ENCODE peak calls at places on chromosomes 2 and 18, in ten cellular contexts. Q is uterus, U is coronary artery, A is A549, J is BJ, F is AG04449, T is OCI-LY7, K is brain microvascular endothelial cell, R is fibroblast of mammary gland, Y is body of pancreas. N is an unnamed sample.

GRCh38 chr2:147275943-147276342 is 568.9 kb upstream of the ACVR2A start:
- DNase-seq in R (no peak), A (no peak), F (no peak), Y (no peak), T (peak; percentile 7), Q (no peak), K (peak; percentile 0), J (no peak), U (no peak), N (no peak)

GRCh38 chr2:235580401-235581157 is 86.7 kb downstream of the AGAP1 start:
- DNase-seq in Q (no peak), Y (no peak), A (no peak), F (no peak), K (no peak), J (no peak), T (no peak), R (no peak), U (no peak), N (no peak)

GRCh38 chr2:86671304-86671981 is 47.8 kb upstream of the RNF103 start:
- DNase-seq in T (no peak), U (no peak), Y (peak; percentile 34), A (no peak), J (no peak), F (no peak), Q (peak; percentile 17), R (peak; percentile 30), K (peak; percentile 58), N (no peak)

GRCh38 chr2:62149708-62150107 is 46.2 kb upstream of the B3GNT2 start:
- DNase-seq in R (peak; percentile 100), U (no peak), F (peak; percentile 96), J (peak; percentile 65), K (peak; percentile 96), Y (no peak), Q (no peak), T (no peak), A (peak; percentile 6), N (no peak)

GRCh38 chr2:191789791-191790190 is 57.1 kb downstream of the CAVIN2 start:
- DNase-seq in K (peak; percentile 38), F (no peak), J (no peak), A (no peak), R (peak; percentile 40), U (no peak), T (no peak), Y (no peak), Q (no peak), N (no peak)

GRCh38 chr2:31067259-31067658 is 71.0 kb downstream of the GALNT14 start:
- DNase-seq in J (no peak), K (no peak), U (no peak), F (no peak), Q (no peak), R (no peak), Y (no peak), T (no peak), A (no peak), N (no peak)

GRCh38 chr18:24075731-24076130 is 61.2 kb downstream of the TTC39C start:
- DNase-seq in J (no peak), Y (no peak), Q (no peak), A (no peak), R (no peak), U (no peak), T (no peak), F (no peak), K (no peak), N (no peak)

GRCh38 chr2:171206422-171207115 is 45.9 kb upstream of the TLK1 start:
- DNase-seq in U (no peak), Q (no peak), Y (no peak), F (no peak), J (no peak), T (no peak), A (no peak), K (no peak), R (no peak), N (no peak)

GRCh38 chr2:9703085-9703641 is 72.4 kb upstream of the YWHAQ start:
- DNase-seq in Q (no peak), A (peak; percentile 90), U (peak; percentile 77), J (peak; percentile 91), K (peak; percentile 27), F (peak; percentile 44), T (no peak), R (peak; percentile 97), Y (no peak), N (peak; percentile 27)

DNA sequence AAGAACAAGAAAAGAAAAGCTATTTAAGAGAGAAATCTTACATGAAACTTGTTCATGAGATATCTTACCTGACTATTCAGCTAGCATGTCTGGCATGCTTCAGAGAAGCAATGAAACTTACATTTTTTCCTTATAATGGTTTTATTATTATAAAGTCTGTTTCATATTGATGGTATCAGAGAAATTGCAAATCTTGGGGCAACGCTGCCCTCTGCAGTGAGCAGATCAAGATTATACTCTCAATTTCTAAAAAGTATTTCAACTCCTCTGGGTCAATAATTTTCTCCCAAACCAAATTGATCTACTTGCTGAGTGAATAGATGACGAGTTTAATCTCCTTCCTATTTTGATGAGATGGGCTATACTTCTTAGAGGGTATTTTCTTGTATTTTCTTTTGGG is 235.6 kb downstream of the NUP35 start:
- DNase-seq in U (no peak), F (no peak), A (no peak), T (no peak), K (peak; percentile 18), R (peak; percentile 39), J (no peak), Y (no peak), Q (no peak), N (no peak)
- TF ChIP-seq CTCF in U (no peak), F (no peak), A (peak; percentile 29), T (peak; percentile 31), K (peak; percentile 55), R (peak; percentile 43), J (peak; percentile 5), Y (no peak), Q (no peak), N (no peak)

GRCh38 chr18:33205777-33206176 is 234.7 kb downstream of the CCDC178 start:
- DNase-seq in R (no peak), T (no peak), A (no peak), J (no peak), Q (no peak), F (no peak), Y (no peak), U (no peak), K (no peak), N (no peak)

GRCh38 chr18:33195795-33196194 is 244.7 kb downstream of the CCDC178 start:
- DNase-seq in A (no peak), K (no peak), Y (no peak), Q (no peak), U (no peak), J (no peak), F (no peak), R (no peak), T (no peak), N (no peak)

GRCh38 chr18:33201509-33201926 is 239.0 kb downstream of the CCDC178 start:
- DNase-seq in Q (no peak), F (no peak), R (peak; percentile 35), U (no peak), A (no peak), K (peak; percentile 2), T (no peak), J (no peak), Y (peak; percentile 11), N (no peak)
- TF ChIP-seq CTCF in Q (peak; percentile 10), F (peak; percentile 25), R (peak; percentile 67), U (no peak), A (peak; percentile 14), K (peak; percentile 83), T (peak; percentile 70), J (no peak), Y (peak; percentile 55), N (no peak)

GRCh38 chr2:98902209-98903063 is 33.6 kb downstream of the CRACDL start:
- DNase-seq in J (no peak), R (no peak), F (no peak), A (no peak), Q (no peak), T (no peak), Y (no peak), K (no peak), U (no peak), N (no peak)

GRCh38 chr2:98901702-98902101 is 34.3 kb downstream of the CRACDL start:
- DNase-seq in Q (no peak), F (no peak), R (no peak), K (no peak), Y (no peak), J (no peak), U (no peak), A (no peak), T (no peak), N (no peak)

GRCh38 chr2:98901291-98901690 is 34.7 kb downstream of the CRACDL start:
- DNase-seq in Q (no peak), A (no peak), R (no peak), J (no peak), U (no peak), T (no peak), K (no peak), F (no peak), Y (no peak), N (no peak)

GRCh38 chr2:98903767-98904485 is 32.1 kb downstream of the CRACDL start:
- DNase-seq in J (no peak), Y (no peak), Q (no peak), A (no peak), F (no peak), K (no peak), T (no peak), U (no peak), R (no peak), N (no peak)

DNA sequence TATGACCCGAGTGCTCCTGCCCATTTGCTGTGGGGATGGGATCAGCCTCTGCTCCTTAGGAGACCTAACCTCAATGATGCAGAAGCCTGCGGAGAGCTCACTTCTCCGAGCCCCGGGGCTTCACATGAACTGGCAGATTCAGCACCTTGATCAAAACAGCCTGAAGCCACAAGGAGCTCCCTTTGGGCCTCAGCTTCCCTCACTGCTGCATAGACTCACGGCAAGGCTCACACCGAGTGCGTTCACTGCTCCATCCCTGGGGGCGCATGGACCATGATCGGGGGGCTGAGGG is 33.0 kb downstream of the CRACDL start:
- DNase-seq in K (no peak), Q (no peak), F (no peak), A (no peak), J (no peak), U (no peak), T (no peak), Y (no peak), R (no peak), N (no peak)
- TF ChIP-seq CTCF in K (no peak), Q (no peak), F (no peak), A (no peak), J (no peak), U (no peak), T (no peak), Y (no peak), R (no peak), N (no peak)

DNA sequence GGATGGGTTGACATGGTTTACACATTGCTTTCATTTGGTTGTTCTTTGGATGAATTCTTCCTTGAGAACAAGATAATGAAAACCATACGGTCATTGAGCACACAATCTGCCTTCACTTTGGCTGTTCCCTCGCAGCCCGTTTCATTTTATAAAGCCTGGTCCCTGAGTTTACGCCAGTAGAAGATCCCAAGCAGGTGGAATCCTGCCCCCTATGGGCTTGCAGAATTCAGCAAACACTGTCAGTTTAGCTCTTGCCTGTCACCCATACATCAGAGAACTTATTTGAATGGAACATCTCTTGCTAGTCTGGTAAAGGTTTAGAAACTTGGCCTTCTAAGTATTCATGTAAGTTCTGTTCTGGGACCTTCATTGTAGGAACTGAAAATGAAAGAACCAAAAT is 666.4 kb upstream of the ZEB2 start:
- DNase-seq in A (no peak), U (no peak), F (no peak), R (peak; percentile 80), J (peak; percentile 10), K (no peak), Y (no peak), Q (peak; percentile 51), T (peak; percentile 45), N (no peak)
- TF ChIP-seq CTCF in A (no peak), U (no peak), F (no peak), R (peak; percentile 41), J (peak; percentile 33), K (peak; percentile 14), Y (no peak), Q (peak; percentile 10), T (peak; percentile 62), N (peak; percentile 41)